ENCODE peak calls at places on chromosome 2, in five cellular contexts. W is AG08396; I is pancreas; M is coronary artery; U is activated naive CD4-positive, alpha-beta T cell treated with anti-CD3 and anti-CD28 coated beads, Interleukin-2, amount 10 ng/mL, durations not matched to agents 7 days and 5 days. Z is an unnamed sample.

GRCh38 chr2:224334083-224334482 is 67.8 kb downstream of the FAM124B start:
- DNase-seq in U (no peak), W (no peak), I (no peak), M (no peak), Z (no peak)

GRCh38 chr2:88212251-88212790 is 42.2 kb downstream of the THNSL2 start:
- DNase-seq in U (no peak), W (peak; percentile 37), I (no peak), M (no peak), Z (no peak)

GRCh38 chr2:53854678-53855077 is 5.1 kb downstream of the GPR75 start:
- DNase-seq in U (no peak), W (no peak), M (no peak), I (no peak), Z (no peak)

GRCh38 chr2:195016821-195017220 is 640.2 kb upstream of the SLC39A10 start:
- DNase-seq in U (no peak), I (no peak), M (no peak), W (no peak), Z (no peak)

GRCh38 chr2:38586926-38587325 is 15.8 kb downstream of the HNRNPLL start:
- DNase-seq in W (no peak), M (no peak), I (no peak), U (no peak), Z (no peak)

GRCh38 chr2:111523009-111523408 is 361.0 kb downstream of the ANAPC1 start:
- DNase-seq in U (no peak), M (no peak), I (no peak), W (no peak), Z (no peak)

GRCh38 chr2:202278036-202278760 is 12.6 kb downstream of the NOP58 start:
- DNase-seq in M (no peak), U (no peak), I (no peak), W (peak; percentile 17), Z (no peak)

GRCh38 chr2:136347976-136348375 is 230.0 kb upstream of the CXCR4 start:
- DNase-seq in I (no peak), W (no peak), M (no peak), U (no peak), Z (no peak)

GRCh38 chr2:57549642-57550102 is 496.9 kb upstream of the VRK2 start:
- DNase-seq in W (no peak), M (no peak), I (no peak), U (no peak), Z (no peak)

GRCh38 chr2:98452396-98453027 is 7.9 kb downstream of the INPP4A start:
- DNase-seq in M (no peak), W (no peak), U (no peak), I (no peak), Z (no peak)

GRCh38 chr2:61658841-61659780 is 121.0 kb upstream of the XPO1 start:
- DNase-seq in W (peak; percentile 32), U (no peak), I (no peak), M (no peak), Z (no peak)

Z was measured in Peyer's patch.